ENCODE peak calls at places on chromosome 12, in four cellular contexts. M is thyroid gland, H is sigmoid colon, I is K562. W is an unnamed sample.

GRCh38 chr12:132393245-132393795 is 63.9 kb upstream of the GALNT9 start:
- DNase-seq in M (no peak), H (peak), I (peak), W (no peak)

GRCh38 chr12:52337054-52337453 is 15.9 kb upstream of the KRT83 start:
- DNase-seq in M (no peak), H (no peak), I (no peak), W (no peak)

GRCh38 chr12:71947645-71948105 is 9.0 kb downstream of the TPH2 start:
- DNase-seq in M (peak), H (no peak), I (no peak), W (no peak)

GRCh38 chr12:75816892-75817291 is 214.7 kb downstream of the PHLDA1 start:
- DNase-seq in M (no peak), H (no peak), I (no peak), W (peak)

GRCh38 chr12:30820406-30820946 is 65.7 kb upstream of the CAPRIN2 start:
- DNase-seq in M (no peak), H (no peak), I (no peak), W (no peak)

GRCh38 chr12:26361964-26362363 is 166.6 kb downstream of the SSPN start:
- DNase-seq in M (no peak), H (no peak), I (no peak), W (no peak)

GRCh38 chr12:68479832-68480291 is 130.8 kb upstream of the RAP1B start:
- DNase-seq in M (no peak), H (no peak), I (no peak), W (no peak)

GRCh38 chr12:60264094-60264493 is 668.3 kb downstream of the SLC16A7 start:
- DNase-seq in M (no peak), H (no peak), I (no peak), W (no peak)

GRCh38 chr12:103799504-103800251 is 41.4 kb downstream of the NT5DC3 start:
- DNase-seq in M (peak), H (peak), I (no peak), W (no peak)

GRCh38 chr12:120849765-120850164 is 54.4 kb downstream of the SPPL3 start:
- DNase-seq in M (peak), H (no peak), I (no peak), W (no peak)

GRCh38 chr12:111304642-111305071 is 64.2 kb downstream of the PHETA1 start:
- DNase-seq in M (no peak), H (no peak), I (peak), W (peak)

GRCh38 chr12:48779869-48780268 is 9.0 kb downstream of the ADCY6 start:
- DNase-seq in M (no peak), H (no peak), I (no peak), W (no peak)

GRCh38 chr12:102960766-102961487 is 3.5 kb downstream of the ASCL1 start:
- DNase-seq in M (no peak), H (no peak), I (no peak), W (no peak)

GRCh38 chr12:103495783-103496456 is at the start of gene C12orf42:
- DNase-seq in M (no peak), H (no peak), I (no peak), W (peak)

GRCh38 chr12:104665296-104665695 is 208.5 kb downstream of the CHST11 start:
- DNase-seq in M (no peak), H (no peak), I (no peak), W (no peak)

GRCh38 chr12:5032821-5033220 is 10.9 kb upstream of the KCNA5 start:
- DNase-seq in M (no peak), H (no peak), I (no peak), W (no peak)

GRCh38 chr12:108572166-108572790 is 9.9 kb downstream of the ISCU start:
- DNase-seq in M (no peak), H (no peak), I (no peak), W (no peak)

GRCh38 chr12:84070311-84070710 is 842.3 kb downstream of the SLC6A15 start:
- DNase-seq in M (no peak), H (peak), I (no peak), W (no peak)

GRCh38 chr12:122086088-122086487 is 7.5 kb downstream of the MLXIP start:
- DNase-seq in M (no peak), H (peak), I (no peak), W (no peak)

GRCh38 chr12:93518725-93519124 is 51.4 kb downstream of the MRPL42 start:
- DNase-seq in M (no peak), H (no peak), I (no peak), W (no peak)

GRCh38 chr12:93785262-93786010 is 108.3 kb downstream of the CRADD start:
- DNase-seq in M (peak), H (peak), I (peak), W (no peak)

GRCh38 chr12:74537126-74537706 is 419 bp upstream of the ATXN7L3B start:
- DNase-seq in M (no peak), H (no peak), I (peak), W (peak)

GRCh38 chr12:1474059-1474537 is 120.3 kb downstream of the FBXL14 start:
- DNase-seq in M (no peak), H (no peak), I (no peak), W (no peak)
- TF ChIP-seq POLR2A in M (no peak), H (no peak), I (no peak), W (no peak)

DNA sequence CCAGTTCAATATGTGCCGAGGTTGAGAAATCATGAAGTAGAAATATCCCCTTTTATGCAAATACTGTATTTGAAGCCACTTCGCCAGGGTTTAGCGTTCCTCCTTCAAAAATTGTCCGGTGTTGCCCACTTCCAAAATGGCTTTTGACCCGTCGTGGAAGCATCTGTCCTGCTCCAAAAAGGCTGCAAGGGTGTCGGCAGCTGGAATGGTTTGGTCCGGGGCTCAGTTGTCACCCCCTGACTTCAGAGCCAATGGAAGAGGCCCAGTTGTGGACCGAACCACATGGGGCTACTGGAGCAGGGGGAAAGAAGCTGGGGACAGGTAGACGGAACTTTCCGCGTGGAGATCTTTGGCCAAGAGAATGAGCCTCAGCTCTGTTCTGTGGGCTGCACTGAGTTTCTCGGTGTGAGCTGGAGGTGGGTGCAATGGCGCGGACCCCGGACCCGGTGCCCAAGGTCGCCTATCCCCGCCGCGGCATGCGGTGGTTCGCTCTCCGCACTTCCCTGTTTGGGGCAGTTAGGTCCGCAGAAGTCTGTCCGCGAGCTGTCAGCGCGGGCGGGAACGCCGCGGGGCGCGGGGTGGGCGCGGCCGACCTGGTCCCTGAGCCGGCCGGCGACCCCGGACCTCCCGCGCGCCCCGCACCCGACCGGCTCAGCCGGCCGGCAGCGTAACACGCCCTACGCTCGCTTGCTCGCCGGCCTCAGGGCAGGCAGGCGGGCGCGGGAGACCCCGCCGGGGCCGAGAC is at the start of gene ANKRD13A:
- DNase-seq in M (peak), H (peak), I (peak), W (peak)
- TF ChIP-seq POLR2A in M (peak), H (no peak), I (peak), W (peak)

GRCh38 chr12:125981610-125982253 is 916.5 kb downstream of the AACS start:
- DNase-seq in M (no peak), H (no peak), I (no peak), W (no peak)
- TF ChIP-seq POLR2A in M (no peak), H (no peak), I (no peak), W (no peak)

GRCh38 chr12:79934309-79935020 is 432 bp downstream of the PPP1R12A start:
- DNase-seq in M (peak), H (peak), I (peak), W (peak)
- TF ChIP-seq POLR2A in M (no peak), H (no peak), I (peak), W (no peak)

GRCh38 chr12:117904051-117904450 is 64.7 kb downstream of the KSR2 start:
- DNase-seq in M (no peak), H (no peak), I (no peak), W (no peak)
- TF ChIP-seq POLR2A in M (no peak), H (no peak), I (no peak), W (no peak)

GRCh38 chr12:32366704-32367103 is 32.7 kb upstream of the FGD4 start:
- DNase-seq in M (no peak), H (no peak), I (no peak), W (no peak)
- TF ChIP-seq POLR2A in M (no peak), H (no peak), I (no peak), W (no peak)

GRCh38 chr12:54282949-54283593 is 2.5 kb downstream of the HNRNPA1 start:
- DNase-seq in M (no peak), H (no peak), I (peak), W (peak)
- TF ChIP-seq POLR2A in M (no peak), H (no peak), I (peak), W (no peak)

GRCh38 chr12:28190321-28191017 is at the start of gene CCDC91:
- DNase-seq in M (peak), H (peak), I (peak), W (peak)
- TF ChIP-seq POLR2A in M (no peak), H (no peak), I (peak), W (peak)

GRCh38 chr12:55973598-55974307 is at the start of gene RAB5B:
- DNase-seq in M (peak), H (peak), I (peak), W (peak)

GRCh38 chr12:55974308-55974724 is 438 bp downstream of the RAB5B start:
- DNase-seq in M (peak), H (peak), I (peak), W (peak)

GRCh38 chr12:55972045-55972843 is 1.6 kb upstream of the RAB5B start:
- DNase-seq in M (peak), H (peak), I (no peak), W (peak)

GRCh38 chr12:55970775-55971174 is 3.1 kb upstream of the RAB5B start:
- DNase-seq in M (no peak), H (no peak), I (no peak), W (no peak)

DNA sequence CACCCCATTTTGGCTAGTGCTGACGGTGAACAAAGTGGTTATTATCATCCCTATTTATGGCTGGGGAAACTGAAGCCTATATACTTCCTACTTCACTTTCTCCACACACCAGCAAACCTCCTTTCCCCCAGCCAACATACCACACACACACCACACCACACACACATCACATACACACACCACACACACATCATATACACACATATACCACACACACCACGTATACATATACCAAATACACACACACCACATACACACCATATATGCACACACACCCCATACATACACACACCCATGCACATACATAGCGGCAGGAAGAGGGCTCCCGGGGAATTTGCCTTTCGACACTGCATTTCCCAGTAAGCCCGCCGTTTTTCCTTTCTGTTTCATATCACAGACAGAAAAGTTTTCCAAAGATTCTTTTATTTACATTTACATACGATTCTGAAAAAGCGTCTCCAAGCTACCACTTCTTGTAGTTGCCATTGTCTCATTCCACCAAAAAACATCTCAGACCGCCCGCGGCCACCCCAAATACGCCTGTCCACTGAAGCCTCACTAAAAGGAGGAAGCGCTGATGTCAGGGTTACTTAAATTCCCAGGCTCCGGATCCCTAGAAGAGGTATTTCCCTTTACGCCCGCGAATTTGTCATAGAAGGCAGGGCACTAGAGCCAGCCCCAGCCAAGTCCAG is 826 bp upstream of the RAB5B start:
- DNase-seq in M (peak), H (no peak), I (no peak), W (no peak)
- TF ChIP-seq POLR2A in M (no peak), H (peak), I (peak), W (no peak)

W was measured in erythroblast.